ENCODE peak calls at places on chromosomes 6 and 20, in ten cellular contexts. R is H9; P is RKO; F is osteoblast; K is T-helper 2 cell; T is stimulated activated naive CD8-positive, alpha-beta T cell treated with anti-CD3 and anti-CD28 coated beads, Interleukin-15, Interleukin-2, amounts not matched to agents 100 U/mL and 50 U/mL, for 24 hours; U is H54; L is anterior cingulate cortex; S is NCI-H69; W is foreskin fibroblast. A is an unnamed sample.

GRCh38 chr6:116497089-116497676 is 14.3 kb upstream of the CALHM5 start:
- DNase-seq in R (no peak), P (no peak), F (no peak), K (no peak), T (no peak), U (no peak), L (no peak), S (peak; percentile 39), W (no peak), A (no peak)

GRCh38 chr20:35394271-35394670 is 17.5 kb downstream of the UQCC1 start:
- DNase-seq in R (no peak), P (no peak), F (no peak), K (no peak), T (no peak), U (no peak), L (no peak), S (no peak), W (no peak), A (no peak)

GRCh38 chr20:36309643-36310042 is 3.5 kb downstream of the DLGAP4 start:
- DNase-seq in R (no peak), P (no peak), F (no peak), K (no peak), T (no peak), U (no peak), L (no peak), S (no peak), W (no peak), A (no peak)

GRCh38 chr20:20450461-20451027 is 82.6 kb downstream of the INSM1 start:
- DNase-seq in R (no peak), P (no peak), F (no peak), K (no peak), T (no peak), U (no peak), L (peak; percentile 78), S (peak; percentile 99), W (no peak), A (no peak)

GRCh38 chr6:118501099-118501498 is 47.0 kb upstream of the PLN start:
- DNase-seq in R (no peak), P (no peak), F (no peak), K (no peak), T (no peak), U (no peak), L (no peak), S (no peak), W (no peak), A (no peak)

GRCh38 chr6:93562566-93562965 is 143.2 kb upstream of the EPHA7 start:
- DNase-seq in R (no peak), P (peak; percentile 29), F (no peak), K (no peak), T (no peak), U (no peak), L (no peak), S (no peak), W (no peak), A (no peak)

GRCh38 chr6:10595731-10596664 is 74.8 kb downstream of the GCNT2 start:
- DNase-seq in R (peak; percentile 66), P (peak; percentile 5), F (no peak), K (no peak), T (no peak), U (peak; percentile 22), L (no peak), S (no peak), W (no peak), A (no peak)

GRCh38 chr20:50320910-50321796 is 130.5 kb downstream of the CEBPB start:
- DNase-seq in R (peak; percentile 94), P (peak; percentile 74), F (peak; percentile 98), K (no peak), T (peak; percentile 58), U (peak; percentile 90), L (no peak), S (no peak), W (peak; percentile 89), A (peak; percentile 59)

GRCh38 chr6:131852200-131852599 is 44.4 kb downstream of the ENPP1 start:
- DNase-seq in R (no peak), P (no peak), F (no peak), K (no peak), T (no peak), U (no peak), L (no peak), S (no peak), W (no peak), A (no peak)

GRCh38 chr20:31602779-31603441 is 2.2 kb upstream of the ID1 start:
- DNase-seq in R (no peak), P (no peak), F (peak; percentile 79), K (peak; percentile 26), T (peak; percentile 47), U (no peak), L (no peak), S (peak; percentile 84), W (peak; percentile 73), A (no peak)

GRCh38 chr6:4281341-4282293 is 146.2 kb upstream of the ECI2 start:
- DNase-seq in R (peak; percentile 69), P (no peak), F (peak; percentile 77), K (no peak), T (peak; percentile 44), U (no peak), L (peak; percentile 19), S (peak; percentile 92), W (no peak), A (peak; percentile 44)

GRCh38 chr6:155174576-155175174 is 89.1 kb upstream of the CLDN20 start:
- DNase-seq in R (peak; percentile 84), P (peak; percentile 84), F (peak; percentile 72), K (peak; percentile 39), T (peak; percentile 59), U (no peak), L (peak; percentile 61), S (peak; percentile 98), W (peak; percentile 75), A (peak; percentile 64)

GRCh38 chr20:58718729-58719128 is 26.1 kb downstream of the NPEPL1 start:
- DNase-seq in R (peak; percentile 18), P (no peak), F (peak; percentile 58), K (no peak), T (no peak), U (no peak), L (no peak), S (no peak), W (no peak), A (no peak)

GRCh38 chr6:125220712-125221111 is 67.1 kb downstream of the TPD52L1 start:
- DNase-seq in R (no peak), P (no peak), F (peak; percentile 57), K (no peak), T (no peak), U (no peak), L (peak; percentile 33), S (no peak), W (no peak), A (no peak)

GRCh38 chr6:88422831-88423230 is 256.7 kb upstream of the CNR1 start:
- DNase-seq in R (peak; percentile 58), P (no peak), F (no peak), K (no peak), T (no peak), U (no peak), L (no peak), S (peak; percentile 45), W (peak; percentile 2), A (no peak)

GRCh38 chr20:46255440-46256104 is 52.7 kb downstream of the CDH22 start:
- DNase-seq in R (no peak), P (no peak), F (peak; percentile 87), K (no peak), T (no peak), U (peak; percentile 70), L (peak; percentile 9), S (peak; percentile 95), W (no peak), A (no peak)

GRCh38 chr6:99177736-99178135 is 171.7 kb downstream of the FAXC start:
- DNase-seq in R (no peak), P (no peak), F (no peak), K (no peak), T (no peak), U (no peak), L (no peak), S (no peak), W (no peak), A (no peak)

A was measured in H1.